ENCODE peak calls at places on chromosomes 1 and 21, in five cellular contexts. K, V, C, G and X are unnamed samples. For H3K4me1, the result is how much of the 10 kb centered on the place peaks cover.

GRCh38 chr1:145689922-145690321 is 17.2 kb downstream of the PDZK1 start:
- DNase-seq in G (no peak), C (no peak), V (no peak), K (no peak), X (no peak)

GRCh38 chr1:234582626-234583354 is 27.2 kb downstream of the IRF2BP2 start:
- DNase-seq in G (no peak), C (no peak), K (no peak), V (no peak), X (no peak)

GRCh38 chr1:9235560-9235959 is 986 bp downstream of the H6PD start:
- DNase-seq in K (no peak), G (no peak), V (no peak), C (no peak), X (no peak)

GRCh38 chr1:81111818-81112217 is 688.9 kb upstream of the ADGRL2 start:
- DNase-seq in V (no peak), C (no peak), K (no peak), G (peak), X (no peak)

GRCh38 chr1:155940531-155940992 is 876 bp upstream of the RXFP4 start:
- DNase-seq in V (no peak), C (no peak), G (peak), K (no peak), X (no peak)

GRCh38 chr1:234486858-234487830 is 8.2 kb upstream of the TARBP1 start:
- DNase-seq in K (no peak), V (no peak), G (peak), C (peak), X (peak)

GRCh38 chr1:152741656-152742055 is 16.2 kb upstream of the KPRP start:
- DNase-seq in K (no peak), G (no peak), C (no peak), V (no peak), X (no peak)

GRCh38 chr1:81850495-81850894 is 49.8 kb downstream of the ADGRL2 start:
- DNase-seq in V (no peak), C (no peak), G (no peak), K (no peak), X (no peak)

GRCh38 chr1:38783659-38784229 is 75.8 kb downstream of the RRAGC start:
- DNase-seq in K (no peak), C (no peak), G (no peak), V (no peak), X (no peak)

GRCh38 chr21:15679630-15680029 is 50.2 kb upstream of the USP25 start:
- DNase-seq in K (no peak), G (no peak), V (no peak), C (no peak), X (no peak)

GRCh38 chr1:22379566-22379965 is 72.1 kb upstream of the ZBTB40 start:
- DNase-seq in V (no peak), K (no peak), G (no peak), C (no peak), X (no peak)

GRCh38 chr1:175073054-175073453 is 5.4 kb downstream of the TNN start:
- DNase-seq in V (no peak), C (no peak), G (peak), K (no peak), X (peak)

GRCh38 chr1:175075572-175076568 is 8.2 kb downstream of the TNN start:
- DNase-seq in K (peak), G (no peak), C (no peak), V (no peak), X (no peak)

GRCh38 chr1:175071544-175071943 is 3.9 kb downstream of the TNN start:
- DNase-seq in G (no peak), V (no peak), K (no peak), C (no peak), X (no peak)

GRCh38 chr1:175072131-175072941 is 4.7 kb downstream of the TNN start:
- DNase-seq in G (peak), V (no peak), C (no peak), K (peak), X (no peak)

DNA sequence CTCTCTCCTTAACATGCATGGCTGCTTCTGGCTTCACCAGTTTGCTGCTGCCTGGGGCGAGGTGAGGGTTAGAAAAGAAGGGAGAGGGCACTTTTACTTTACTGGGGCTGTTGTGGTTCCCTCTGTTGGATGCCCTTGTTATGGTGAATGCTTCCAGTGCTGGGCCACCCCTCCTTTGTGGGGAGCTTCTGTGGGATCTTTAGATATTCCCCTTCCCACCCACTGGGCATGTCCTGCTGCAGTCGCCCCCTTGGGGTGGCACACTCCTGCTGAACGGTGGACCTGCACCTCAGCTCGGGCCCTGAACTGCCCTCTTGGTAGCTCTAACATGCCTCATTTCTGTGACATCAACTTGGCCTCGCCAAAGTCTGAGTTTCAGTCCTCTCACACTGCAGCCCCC is 6.0 kb downstream of the TNN start:
- DNase-seq in C (no peak), K (peak), V (peak), G (no peak), X (no peak)
- H2BK12ac ChIP-seq in C (no peak), K (no peak), V (peak), G (no peak), X (no peak)

DNA sequence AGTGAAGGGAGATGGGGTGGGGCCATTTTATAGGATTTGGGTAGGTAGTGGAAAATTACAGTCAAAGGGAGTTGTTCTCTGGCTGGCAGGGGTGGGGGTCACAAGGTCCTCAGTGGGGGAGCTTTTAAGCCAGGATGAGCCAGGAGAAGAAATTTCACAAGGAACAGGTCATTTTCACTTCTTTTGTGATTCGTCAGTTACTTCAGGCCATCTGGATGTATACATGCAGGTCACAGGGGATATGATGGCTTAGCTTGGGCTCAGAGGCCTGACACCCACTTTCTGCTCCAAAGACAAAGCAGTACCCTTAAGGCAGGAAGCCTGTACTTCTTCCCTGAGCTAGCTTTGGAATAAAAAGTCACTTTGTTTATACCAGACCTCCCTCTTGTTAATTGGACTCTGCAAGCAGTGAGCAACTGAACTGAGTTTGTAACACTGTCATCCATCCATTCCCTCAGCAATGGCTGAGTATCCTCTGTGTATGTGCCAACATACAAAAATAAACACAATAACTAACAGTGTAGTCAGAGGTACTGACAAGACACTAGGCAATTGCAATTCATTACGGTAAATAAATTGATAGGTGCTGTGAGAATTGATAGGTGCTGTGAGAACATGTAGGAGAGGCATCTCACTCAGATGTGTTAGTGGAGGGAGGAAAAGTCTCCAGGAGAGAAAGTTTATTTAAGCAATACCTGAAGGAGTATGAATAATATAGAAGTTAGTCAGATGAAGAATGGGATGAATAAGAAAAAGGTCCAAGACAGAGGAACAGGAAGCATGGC is 14.7 kb upstream of the RGS2 start:
- DNase-seq in G (peak), C (no peak), V (no peak), K (no peak), X (no peak)
- H3K14ac ChIP-seq in G (no peak), C (no peak), V (no peak), K (no peak), X (no peak)

DNA sequence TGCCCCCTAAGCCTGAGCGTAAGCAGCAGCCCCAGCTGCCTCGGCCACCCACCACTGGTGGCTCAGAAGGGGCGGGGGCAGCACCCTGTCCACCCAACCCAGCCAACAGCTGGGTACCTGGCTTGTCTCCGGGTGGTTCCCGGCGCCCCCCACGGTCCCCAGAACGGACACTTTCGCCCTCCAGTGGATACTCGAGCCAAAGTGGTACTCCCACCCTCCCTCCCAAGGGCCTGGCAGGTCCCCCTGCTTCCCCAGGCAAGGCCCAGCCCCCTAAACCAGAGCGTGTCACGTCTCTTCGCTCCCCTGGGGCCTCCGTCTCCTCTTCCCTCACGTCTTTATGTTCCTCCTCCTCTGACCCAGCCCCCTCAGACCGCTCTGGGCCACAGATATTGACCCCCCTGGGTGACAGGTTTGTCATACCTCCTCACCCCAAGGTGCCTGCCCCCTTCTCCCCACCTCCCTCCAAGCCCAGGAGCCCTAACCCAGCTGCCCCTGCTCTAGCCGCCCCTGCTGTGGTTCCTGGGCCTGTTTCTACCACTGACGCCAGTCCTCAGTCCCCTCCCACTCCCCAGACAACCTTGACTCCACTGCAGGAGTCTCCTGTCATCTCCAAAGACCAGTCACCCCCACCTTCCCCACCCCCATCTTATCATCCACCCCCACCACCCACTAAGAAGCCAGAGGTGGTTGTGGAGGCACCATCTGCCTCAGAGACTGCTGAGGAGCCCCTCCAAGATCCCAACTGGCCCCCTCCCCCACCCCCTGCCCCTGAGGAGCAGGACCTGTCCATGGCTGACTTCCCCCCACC is 46.2 kb downstream of the YARS1 start:
- DNase-seq in G (no peak), K (no peak), V (no peak), C (no peak), X (no peak)
- H3K4me1 ChIP-seq in G (under half), K (under half), V (under half), C (under half), X (under half)

GRCh38 chr1:236010443-236010842 is 54.4 kb downstream of the NID1 start:
- DNase-seq in C (no peak), G (peak), V (no peak), K (no peak), X (no peak)

GRCh38 chr1:236011641-236012040 is 53.2 kb downstream of the NID1 start:
- DNase-seq in K (no peak), G (no peak), C (no peak), V (no peak), X (no peak)

GRCh38 chr1:236009193-236009592 is 55.7 kb downstream of the NID1 start:
- DNase-seq in K (no peak), G (peak), C (no peak), V (no peak), X (no peak)

GRCh38 chr1:236009857-236010256 is 55.0 kb downstream of the NID1 start:
- DNase-seq in V (no peak), C (no peak), K (no peak), G (peak), X (no peak)

GRCh38 chr1:236007781-236008180 is 57.1 kb downstream of the NID1 start:
- DNase-seq in K (no peak), V (no peak), C (no peak), G (no peak), X (no peak)
- H2BK12ac ChIP-seq in K (no peak), V (no peak), C (no peak), G (peak), X (no peak)

GRCh38 chr1:112505878-112506277 is 2.9 kb upstream of the WNT2B start:
- DNase-seq in V (no peak), C (no peak), G (no peak), K (no peak), X (no peak)
- H3K14ac ChIP-seq in V (no peak), C (no peak), G (no peak), K (no peak), X (no peak)

GRCh38 chr1:223059526-223059925 is 83.5 kb downstream of the TLR5 start:
- DNase-seq in K (no peak), V (no peak), G (no peak), C (no peak), X (no peak)
- H3K4me1 ChIP-seq in K (under half), V (under half), G (under half), C (under half), X (under half)

GRCh38 chr1:54080598-54081049 is 27.2 kb downstream of the TCEANC2 start:
- DNase-seq in G (peak), K (no peak), V (no peak), C (no peak), X (no peak)
- H2BK12ac ChIP-seq in G (no peak), K (no peak), V (no peak), C (no peak), X (no peak)